ENCODE peak calls at places on chromosomes 13 and 19, in five cellular contexts. R is astrocyte of the cerebellum, F is tibial artery, G is H9, E is neural crest cell. Q is an unnamed sample.

GRCh38 chr13:96011291-96011875 is 41.8 kb downstream of the UGGT2 start:
- DNase-seq in R (no peak), F (no peak), G (no peak), E (no peak), Q (peak)

GRCh38 chr13:97445504-97446187 is 11.7 kb downstream of the RAP2A start:
- DNase-seq in R (no peak), F (no peak), G (no peak), E (no peak), Q (no peak)

GRCh38 chr13:100235311-100235901 is 146.5 kb downstream of the PCCA start:
- DNase-seq in R (peak), F (no peak), G (no peak), E (peak), Q (peak)

GRCh38 chr19:50933640-50934039 is 19.2 kb downstream of the KLK5 start:
- DNase-seq in R (no peak), F (no peak), G (no peak), E (no peak), Q (no peak)

GRCh38 chr13:94345374-94346195 is 133.9 kb downstream of the DCT start:
- DNase-seq in R (no peak), F (no peak), G (no peak), E (no peak), Q (no peak)

GRCh38 chr19:3968556-3969434 is 2.1 kb downstream of the DAPK3 start:
- DNase-seq in R (peak), F (peak), G (peak), E (peak), Q (peak)

GRCh38 chr19:35842666-35843272 is 9.5 kb downstream of the NPHS1 start:
- DNase-seq in R (no peak), F (no peak), G (no peak), E (no peak), Q (no peak)

GRCh38 chr13:59425211-59425721 is 738.5 kb downstream of the DIAPH3 start:
- DNase-seq in R (peak), F (no peak), G (no peak), E (no peak), Q (peak)

GRCh38 chr19:4414144-4414799 is 11.8 kb downstream of the CHAF1A start:
- DNase-seq in R (no peak), F (no peak), G (no peak), E (no peak), Q (no peak)

GRCh38 chr19:31274964-31275319 is 74.3 kb downstream of the TSHZ3 start:
- DNase-seq in R (no peak), F (no peak), G (no peak), E (no peak), Q (no peak)

GRCh38 chr13:99985243-99985874 is 3.8 kb downstream of the ZIC2 start:
- DNase-seq in R (no peak), F (no peak), G (peak), E (no peak), Q (no peak)

GRCh38 chr13:68261105-68261504 is 1031.0 kb upstream of the PCDH9 start:
- DNase-seq in R (no peak), F (no peak), G (peak), E (no peak), Q (no peak)

GRCh38 chr19:51520710-51521109 is 10.8 kb downstream of the SIGLEC6 start:
- DNase-seq in R (no peak), F (no peak), G (no peak), E (no peak), Q (no peak)

GRCh38 chr13:32731576-32731975 is 145.3 kb downstream of the PDS5B start:
- DNase-seq in R (no peak), F (no peak), G (no peak), E (no peak), Q (no peak)

GRCh38 chr19:32421589-32422361 is 16.2 kb downstream of the DPY19L3 start:
- DNase-seq in R (no peak), F (no peak), G (no peak), E (no peak), Q (no peak)

GRCh38 chr19:40235238-40236025 is 8.9 kb upstream of the CCNP start:
- DNase-seq in R (no peak), F (peak), G (peak), E (no peak), Q (no peak)

GRCh38 chr13:97119899-97120745 is 102.0 kb upstream of the MBNL2 start:
- DNase-seq in R (no peak), F (no peak), G (no peak), E (no peak), Q (no peak)

GRCh38 chr19:32464279-32464678 is 58.7 kb downstream of the DPY19L3 start:
- DNase-seq in R (no peak), F (no peak), G (no peak), E (no peak), Q (no peak)

GRCh38 chr19:30064021-30064699 is 122.1 kb downstream of the URI1 start:
- DNase-seq in R (no peak), F (no peak), G (no peak), E (no peak), Q (no peak)

GRCh38 chr19:42281175-42282035 is 12.4 kb downstream of the CIC start:
- DNase-seq in R (no peak), F (peak), G (peak), E (peak), Q (no peak)

GRCh38 chr19:8482696-8483095 is 19.7 kb downstream of the PRAM1 start:
- DNase-seq in R (no peak), F (no peak), G (no peak), E (no peak), Q (no peak)

GRCh38 chr13:27022571-27023311 is 148.9 kb downstream of the USP12 start:
- DNase-seq in R (no peak), F (no peak), G (peak), E (no peak), Q (peak)

GRCh38 chr13:45205124-45205523 is 4.3 kb upstream of the KCTD4 start:
- DNase-seq in R (no peak), F (no peak), G (no peak), E (no peak), Q (no peak)

GRCh38 chr19:50532952-50533351 is 19.2 kb upstream of the ASPDH start:
- DNase-seq in R (no peak), F (no peak), G (no peak), E (no peak), Q (no peak)

GRCh38 chr13:58397596-58398387 is 766.2 kb downstream of the PCDH17 start:
- DNase-seq in R (no peak), F (no peak), G (peak), E (no peak), Q (no peak)

GRCh38 chr13:112705286-112705685 is 15.4 kb downstream of the ATP11A start:
- DNase-seq in R (no peak), F (peak), G (peak), E (no peak), Q (no peak)

GRCh38 chr13:40789275-40790231 is at the start of gene SLC25A15:
- DNase-seq in R (no peak), F (peak), G (peak), E (peak), Q (peak)

GRCh38 chr19:8262431-8262830 is 45.7 kb downstream of the CD320 start:
- DNase-seq in R (no peak), F (peak), G (no peak), E (no peak), Q (no peak)

GRCh38 chr13:111566567-111566966 is 246.1 kb downstream of the TEX29 start:
- DNase-seq in R (no peak), F (no peak), G (no peak), E (no peak), Q (no peak)

GRCh38 chr19:4557971-4558941 is 1.2 kb downstream of the SEMA6B start:
- DNase-seq in R (no peak), F (no peak), G (peak), E (peak), Q (no peak)

GRCh38 chr19:28705008-28705407 is 507.9 kb downstream of the UQCRFS1 start:
- DNase-seq in R (peak), F (no peak), G (no peak), E (no peak), Q (peak)
- TF ChIP-seq CTCF in R (peak), F (no peak), G (peak), E (peak), Q (peak)

DNA sequence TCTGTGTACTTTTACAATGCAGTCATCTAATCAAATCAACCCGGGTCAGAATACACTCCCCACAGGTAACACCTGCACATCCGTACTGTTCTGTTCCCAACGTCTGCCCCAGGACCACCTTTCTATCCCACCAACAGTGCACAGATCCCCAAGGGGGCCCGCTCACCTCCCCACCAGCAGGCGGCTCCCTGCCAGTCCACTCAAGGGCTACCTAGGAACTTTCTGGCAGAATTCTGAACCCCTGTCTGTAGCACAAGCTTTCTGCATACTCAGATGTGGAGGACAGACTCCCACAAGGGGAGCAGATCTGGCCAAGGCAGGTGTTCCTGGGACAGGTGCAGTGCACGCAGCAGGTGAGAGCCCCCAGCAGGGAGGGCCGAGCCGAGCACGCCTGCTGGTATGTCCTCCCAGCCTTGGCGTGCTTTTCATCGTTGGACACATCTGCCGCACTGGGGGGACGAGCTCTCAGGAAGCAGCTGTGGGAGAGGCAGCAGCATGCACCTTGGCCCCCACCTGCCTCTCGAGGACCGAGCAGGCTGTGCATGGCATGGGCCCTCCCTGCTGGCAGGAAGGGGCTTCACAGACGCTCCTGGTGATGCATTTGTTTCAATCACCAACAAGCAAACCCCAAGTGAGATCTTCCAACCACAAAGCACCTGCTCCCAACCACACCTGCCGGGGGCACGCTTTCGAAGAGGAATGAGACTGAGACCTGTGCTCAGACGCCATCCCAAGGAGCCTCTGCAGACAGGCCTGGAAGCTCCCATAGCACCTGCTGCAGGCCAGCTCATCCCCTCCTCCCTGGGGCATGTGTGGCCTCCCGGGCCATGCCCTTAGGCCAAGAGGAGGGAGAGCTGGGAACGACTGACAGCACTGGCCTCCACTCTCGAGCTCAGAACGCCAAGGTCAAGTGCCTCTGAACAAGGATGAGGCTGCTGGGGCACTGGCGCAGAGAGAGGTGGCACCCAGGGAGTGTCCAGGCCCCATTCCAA is 35.9 kb downstream of the RAB20 start:
- DNase-seq in R (no peak), F (no peak), G (no peak), E (no peak), Q (no peak)
- TF ChIP-seq CTCF in R (no peak), F (no peak), G (no peak), E (no peak), Q (no peak)

GRCh38 chr19:45297674-45298073 is 25.0 kb downstream of the CKM start:
- DNase-seq in R (no peak), F (no peak), G (no peak), E (no peak), Q (no peak)

GRCh38 chr19:45299719-45300118 is 23.0 kb downstream of the CKM start:
- DNase-seq in R (no peak), F (no peak), G (no peak), E (no peak), Q (no peak)

GRCh38 chr19:45296365-45296764 is 26.3 kb downstream of the CKM start:
- DNase-seq in R (no peak), F (no peak), G (no peak), E (no peak), Q (no peak)

GRCh38 chr19:45295873-45296272 is 26.8 kb downstream of the CKM start:
- DNase-seq in R (no peak), F (no peak), G (no peak), E (no peak), Q (no peak)

DNA sequence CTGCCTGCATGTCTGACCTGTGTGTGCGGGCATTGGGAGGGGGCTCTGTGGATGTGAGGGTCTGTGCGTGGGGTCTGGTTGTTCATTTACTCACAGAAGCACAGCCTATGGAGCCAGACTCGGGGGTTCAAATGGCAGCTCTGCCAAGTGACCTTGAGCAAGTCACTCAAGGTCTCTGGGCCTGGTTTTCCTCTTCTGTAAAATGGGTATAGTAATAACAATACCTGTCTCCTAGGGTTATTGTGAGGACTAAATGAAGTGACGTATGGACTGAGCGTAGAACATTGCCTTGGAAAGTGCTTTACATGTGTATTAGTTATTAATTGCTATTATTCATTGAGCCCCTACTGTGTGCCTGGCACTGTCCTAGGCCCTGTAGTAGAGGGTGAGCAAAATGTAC is 24.4 kb downstream of the CKM start:
- DNase-seq in R (no peak), F (no peak), G (no peak), E (no peak), Q (no peak)
- TF ChIP-seq CTCF in R (no peak), F (no peak), G (no peak), E (no peak), Q (no peak)

GRCh38 chr19:17414097-17414496 is 5.8 kb upstream of the MVB12A start:
- DNase-seq in R (no peak), F (no peak), G (no peak), E (no peak), Q (no peak)
- TF ChIP-seq CTCF in R (no peak), F (no peak), G (no peak), E (no peak), Q (no peak)

GRCh38 chr13:47594833-47595232 is 406.2 kb downstream of the SUCLA2 start:
- DNase-seq in R (no peak), F (no peak), G (peak), E (no peak), Q (no peak)
- TF ChIP-seq CTCF in R (peak), F (no peak), G (peak), E (peak), Q (no peak)

GRCh38 chr13:104779311-104779710 is 1713.1 kb upstream of the SLC10A2 start:
- DNase-seq in R (peak), F (no peak), G (peak), E (no peak), Q (no peak)

GRCh38 chr13:104769520-104769919 is 1703.3 kb upstream of the SLC10A2 start:
- DNase-seq in R (no peak), F (no peak), G (no peak), E (no peak), Q (no peak)

DNA sequence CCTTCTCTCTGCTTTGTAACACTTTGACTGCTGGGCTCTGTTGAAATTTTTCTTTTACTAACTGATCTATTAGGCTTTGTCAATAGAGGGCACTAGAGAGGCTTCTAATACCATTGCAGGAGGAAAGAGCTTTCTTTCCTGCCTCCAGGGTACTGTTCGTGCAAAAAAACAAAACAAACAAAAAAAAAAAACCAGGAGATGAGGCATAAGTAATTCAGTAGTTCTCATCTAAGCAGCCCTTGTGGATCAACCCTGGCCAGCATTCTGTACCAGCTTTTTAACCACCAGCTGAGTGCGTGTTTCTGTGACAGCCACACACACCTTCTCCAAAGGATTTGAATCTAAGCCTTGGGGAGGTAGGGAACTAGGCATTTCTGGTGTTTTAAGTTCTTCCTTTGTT is 1707.6 kb upstream of the SLC10A2 start:
- DNase-seq in R (peak), F (no peak), G (no peak), E (no peak), Q (no peak)
- TF ChIP-seq CTCF in R (peak), F (peak), G (peak), E (peak), Q (peak)

Q was measured in AG09319.